ENCODE peak calls at places on chromosomes 6 and 20, in five cellular contexts. S is mammary epithelial cell, V is brain microvascular endothelial cell, U is tibial artery, C is tibial nerve. Y is an unnamed sample.

GRCh38 chr6:38750968-38751615 is 36.0 kb downstream of the DNAH8 start:
- DNase-seq in V (no peak), U (no peak), C (no peak), S (peak), Y (no peak)

GRCh38 chr20:9514461-9515210 is at the start of gene LAMP5:
- DNase-seq in S (no peak), C (no peak), V (peak), U (no peak), Y (peak)

GRCh38 chr20:25745100-25745499 is 48.4 kb upstream of the ZNF337 start:
- DNase-seq in S (no peak), V (no peak), U (no peak), C (no peak), Y (no peak)

GRCh38 chr6:108501559-108501958 is 59.2 kb upstream of the FOXO3 start:
- DNase-seq in S (peak), U (no peak), C (no peak), V (peak), Y (no peak)

GRCh38 chr6:84432616-84433015 is 205.2 kb upstream of the CEP162 start:
- DNase-seq in S (no peak), V (no peak), U (no peak), C (no peak), Y (no peak)

GRCh38 chr6:110800839-110801196 is 14.5 kb downstream of the CDK19 start:
- DNase-seq in C (no peak), S (no peak), V (no peak), U (no peak), Y (no peak)

GRCh38 chr6:152399409-152399808 is 237.8 kb downstream of the SYNE1 start:
- DNase-seq in U (peak), S (no peak), C (no peak), V (no peak), Y (no peak)

GRCh38 chr6:28137458-28138020 is 4.1 kb upstream of the ZKSCAN8 start:
- DNase-seq in C (no peak), V (no peak), U (no peak), S (no peak), Y (no peak)

GRCh38 chr6:108559884-108560462 is 744 bp upstream of the FOXO3 start:
- DNase-seq in C (peak), S (peak), U (peak), V (peak), Y (peak)

GRCh38 chr6:122580731-122581130 is 29.5 kb upstream of the PKIB start:
- DNase-seq in V (no peak), S (peak), U (no peak), C (no peak), Y (no peak)

GRCh38 chr20:49573900-49574416 is 6.0 kb upstream of the PTGIS start:
- DNase-seq in U (peak), V (peak), C (no peak), S (no peak), Y (no peak)

GRCh38 chr20:62616728-62617621 is 25.3 kb upstream of the SLCO4A1 start:
- DNase-seq in S (peak), C (no peak), V (peak), U (peak), Y (peak)

GRCh38 chr20:54643761-54644160 is 168.4 kb downstream of the DOK5 start:
- DNase-seq in U (no peak), S (peak), C (no peak), V (peak), Y (no peak)

GRCh38 chr6:132130530-132131298 is 179.5 kb upstream of the CCN2 start:
- DNase-seq in C (no peak), V (peak), S (no peak), U (peak), Y (no peak)

GRCh38 chr6:71028236-71028876 is 71.5 kb upstream of the B3GAT2 start:
- DNase-seq in S (no peak), V (no peak), U (no peak), C (no peak), Y (no peak)

GRCh38 chr6:77177470-77177869 is 285.8 kb downstream of the HTR1B start:
- DNase-seq in U (no peak), V (no peak), C (no peak), S (no peak), Y (no peak)

GRCh38 chr6:108804976-108805375 is 43.2 kb upstream of the ARMC2 start:
- DNase-seq in U (no peak), S (no peak), C (no peak), V (no peak), Y (no peak)

GRCh38 chr6:160956300-160957035 is 35.1 kb upstream of the MAP3K4 start:
- DNase-seq in U (no peak), S (no peak), C (no peak), V (no peak), Y (no peak)

GRCh38 chr6:106509420-106510089 is 119.7 kb downstream of the RTN4IP1 start:
- DNase-seq in S (no peak), U (no peak), V (peak), C (no peak), Y (no peak)

GRCh38 chr20:37207176-37207575 is 27.8 kb upstream of the MROH8 start:
- DNase-seq in S (no peak), V (no peak), U (no peak), C (no peak), Y (no peak)

GRCh38 chr20:5191829-5192569 is 65.2 kb downstream of the CDS2 start:
- DNase-seq in U (no peak), S (peak), V (peak), C (no peak), Y (no peak)

GRCh38 chr20:38932457-38933120 is 6.4 kb downstream of the FAM83D start:
- DNase-seq in U (no peak), V (peak), S (peak), C (no peak), Y (no peak)

GRCh38 chr6:3162565-3163247 is 5.4 kb upstream of the TUBB2A start:
- DNase-seq in S (peak), C (peak), V (peak), U (peak), Y (peak)

GRCh38 chr6:36888115-36888643 is 2.4 kb downstream of the C6orf89 start:
- DNase-seq in U (no peak), S (no peak), C (no peak), V (no peak), Y (no peak)

GRCh38 chr6:162109466-162110040 is 618.0 kb downstream of the PRKN start:
- DNase-seq in U (no peak), S (peak), V (no peak), C (no peak), Y (no peak)

GRCh38 chr6:2596222-2596621 is 154.5 kb downstream of the MYLK4 start:
- DNase-seq in C (no peak), S (no peak), V (no peak), U (no peak), Y (no peak)

GRCh38 chr6:43938178-43939101 is 168.4 kb downstream of the VEGFA start:
- DNase-seq in C (no peak), S (no peak), U (no peak), V (no peak), Y (peak)

GRCh38 chr6:13526718-13527668 is 39.6 kb upstream of the GFOD1 start:
- DNase-seq in V (no peak), C (no peak), S (peak), U (peak), Y (no peak)

GRCh38 chr6:157514659-157515496 is 133.9 kb downstream of the ZDHHC14 start:
- DNase-seq in C (no peak), U (peak), S (peak), V (peak), Y (no peak)

GRCh38 chr20:44111712-44112335 is 75.2 kb downstream of the JPH2 start:
- DNase-seq in C (no peak), V (no peak), U (no peak), S (peak), Y (peak)

GRCh38 chr6:37600287-37600916 is 97.3 kb downstream of the MDGA1 start:
- DNase-seq in S (no peak), U (no peak), C (no peak), V (no peak), Y (no peak)

GRCh38 chr6:84549912-84550311 is 214.5 kb downstream of the TBX18 start:
- DNase-seq in C (no peak), V (no peak), S (no peak), U (no peak), Y (no peak)

GRCh38 chr6:20427856-20428255 is 26.2 kb downstream of the E2F3 start:
- DNase-seq in C (no peak), S (no peak), V (no peak), U (no peak), Y (no peak)

GRCh38 chr6:50549460-50549859 is 163.9 kb upstream of the TFAP2D start:
- DNase-seq in U (no peak), C (no peak), V (no peak), S (no peak), Y (no peak)
- TF ChIP-seq CTCF in U (no peak), C (no peak), V (no peak), S (no peak), Y (no peak)

DNA sequence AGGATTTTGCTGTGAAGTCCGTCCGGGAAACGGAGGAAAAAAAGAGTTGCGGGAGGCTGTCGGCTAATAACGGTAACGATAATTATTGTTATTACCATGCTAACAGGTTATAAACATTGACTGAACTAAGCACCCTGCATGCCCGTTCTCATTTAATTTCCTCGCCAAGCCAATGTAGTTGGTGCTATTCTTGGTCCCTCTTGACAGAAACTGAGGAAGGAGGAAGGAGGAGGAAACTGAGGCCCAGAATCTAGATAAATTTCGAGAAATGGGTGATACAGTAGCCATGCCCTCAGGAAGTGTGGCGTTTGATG is 417 bp downstream of the TPX2 start:
- DNase-seq in U (no peak), S (no peak), V (no peak), C (no peak), Y (no peak)
- TF ChIP-seq CTCF in U (no peak), S (no peak), V (no peak), C (no peak), Y (no peak)

GRCh38 chr20:23350855-23351838 is 556 bp downstream of the NXT1 start:
- DNase-seq in S (peak), U (peak), V (peak), C (peak), Y (peak)
- TF ChIP-seq CTCF in S (no peak), U (no peak), V (no peak), C (no peak), Y (no peak)

GRCh38 chr6:51753635-51754034 is 333.8 kb downstream of the PKHD1 start:
- DNase-seq in V (no peak), C (no peak), S (peak), U (no peak), Y (no peak)
- TF ChIP-seq CTCF in V (no peak), C (no peak), S (peak), U (no peak), Y (peak)

GRCh38 chr6:149046164-149046821 is 271.2 kb upstream of the TAB2 start:
- DNase-seq in S (no peak), V (no peak), U (no peak), C (no peak), Y (no peak)

GRCh38 chr6:149041953-149042352 is 275.6 kb upstream of the TAB2 start:
- DNase-seq in S (no peak), C (no peak), U (no peak), V (no peak), Y (no peak)

GRCh38 chr6:149044394-149044965 is 273.0 kb upstream of the TAB2 start:
- DNase-seq in C (no peak), S (no peak), V (no peak), U (no peak), Y (no peak)

GRCh38 chr6:149045404-149045803 is 272.1 kb upstream of the TAB2 start:
- DNase-seq in V (no peak), U (no peak), C (no peak), S (no peak), Y (no peak)

DNA sequence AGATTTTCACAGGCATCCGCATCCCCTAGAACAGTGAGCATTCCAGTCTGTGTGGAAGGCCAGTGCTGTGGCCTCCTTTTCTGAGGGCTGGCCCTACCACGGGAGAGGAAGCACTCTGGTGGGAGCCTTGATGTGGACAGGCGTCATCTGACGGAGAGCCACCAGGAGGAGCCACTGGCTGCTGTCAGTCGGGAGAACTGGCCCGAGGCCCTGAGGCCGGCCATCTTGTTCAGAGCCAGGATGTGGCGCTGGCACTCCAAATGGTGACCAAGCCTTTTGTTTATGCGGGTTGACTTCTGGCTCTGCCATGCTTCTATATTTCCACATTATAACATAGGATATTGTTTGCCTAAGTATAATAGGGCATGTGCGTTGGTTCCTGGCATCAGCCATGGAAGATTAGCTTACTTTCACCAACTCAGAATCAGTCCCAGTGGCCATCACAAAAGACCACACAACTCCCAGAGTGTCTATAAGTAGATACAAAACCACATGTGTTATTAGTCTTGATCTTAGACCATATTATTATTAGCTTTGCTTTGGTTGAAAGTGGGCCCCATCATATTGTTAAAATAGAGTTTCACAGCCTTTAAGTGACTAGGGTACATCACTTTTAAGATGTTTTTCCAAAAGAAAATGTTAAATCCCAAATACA is 273.9 kb upstream of the TAB2 start:
- DNase-seq in U (no peak), S (no peak), C (no peak), V (peak), Y (no peak)
- TF ChIP-seq CTCF in U (no peak), S (peak), C (no peak), V (peak), Y (no peak)